ENCODE peak calls at places on chromosomes 5 and 9, in eight cellular contexts. B is breast epithelium, P is A549, V is body of pancreas, Y is upper lobe of left lung, G is transverse colon, J is thyroid gland, F is spleen. S is an unnamed sample.
A peak's percentile ranks its signal among the peaks of the same experiment; 100 is the strongest.

GRCh38 chr5:93715327-93715726 is 26.1 kb downstream of the POU5F2 start:
- DNase-seq in G (no peak), J (no peak), Y (no peak), V (no peak), B (no peak), F (no peak), P (no peak), S (no peak)

GRCh38 chr9:131590449-131590848 is 45.1 kb downstream of the PRRT1B start:
- DNase-seq in J (no peak), G (no peak), B (no peak), Y (peak; percentile 35), P (no peak), F (peak; percentile 72), V (no peak), S (no peak)

GRCh38 chr9:137030528-137030927 is 1.4 kb downstream of the FUT7 start:
- DNase-seq in B (no peak), F (peak; percentile 95), Y (no peak), P (no peak), J (peak; percentile 25), V (no peak), G (no peak), S (no peak)

GRCh38 chr5:84438456-84438855 is 53.8 kb upstream of the EDIL3 start:
- DNase-seq in Y (no peak), V (no peak), F (no peak), J (no peak), G (no peak), B (no peak), P (no peak), S (no peak)

GRCh38 chr5:178487911-178488310 is 102.3 kb downstream of the COL23A1 start:
- DNase-seq in P (no peak), F (no peak), V (no peak), Y (no peak), J (no peak), G (no peak), B (no peak), S (no peak)

GRCh38 chr5:124745367-124746251 is 830 bp downstream of the ZNF608 start:
- DNase-seq in Y (no peak), P (no peak), B (peak; percentile 35), V (no peak), J (no peak), F (no peak), G (no peak), S (no peak)

GRCh38 chr9:81492710-81493447 is 196.5 kb downstream of the TLE1 start:
- DNase-seq in B (no peak), V (no peak), J (no peak), F (no peak), G (no peak), P (peak; percentile 52), Y (no peak), S (no peak)

GRCh38 chr5:143896471-143896870 is 84.5 kb downstream of the HMHB1 start:
- DNase-seq in G (no peak), Y (no peak), V (no peak), J (no peak), F (no peak), B (no peak), P (no peak), S (no peak)

GRCh38 chr5:95786821-95787408 is 35.6 kb downstream of the GLRX start:
- DNase-seq in P (no peak), G (no peak), Y (no peak), B (no peak), V (no peak), J (no peak), F (no peak), S (no peak)

GRCh38 chr5:43348207-43348606 is 35.0 kb upstream of the HMGCS1 start:
- DNase-seq in Y (no peak), F (no peak), J (no peak), B (no peak), V (no peak), G (no peak), P (no peak), S (no peak)

GRCh38 chr5:43352131-43352530 is 38.9 kb upstream of the HMGCS1 start:
- DNase-seq in Y (no peak), B (no peak), F (no peak), P (no peak), J (no peak), G (no peak), V (no peak), S (no peak)

GRCh38 chr5:43352916-43353315 is 39.7 kb upstream of the HMGCS1 start:
- DNase-seq in F (no peak), V (no peak), B (no peak), G (no peak), P (no peak), Y (no peak), J (no peak), S (no peak)

GRCh38 chr5:43353668-43354067 is 40.5 kb upstream of the HMGCS1 start:
- DNase-seq in V (no peak), G (no peak), B (no peak), F (no peak), P (no peak), J (no peak), Y (no peak), S (no peak)

DNA sequence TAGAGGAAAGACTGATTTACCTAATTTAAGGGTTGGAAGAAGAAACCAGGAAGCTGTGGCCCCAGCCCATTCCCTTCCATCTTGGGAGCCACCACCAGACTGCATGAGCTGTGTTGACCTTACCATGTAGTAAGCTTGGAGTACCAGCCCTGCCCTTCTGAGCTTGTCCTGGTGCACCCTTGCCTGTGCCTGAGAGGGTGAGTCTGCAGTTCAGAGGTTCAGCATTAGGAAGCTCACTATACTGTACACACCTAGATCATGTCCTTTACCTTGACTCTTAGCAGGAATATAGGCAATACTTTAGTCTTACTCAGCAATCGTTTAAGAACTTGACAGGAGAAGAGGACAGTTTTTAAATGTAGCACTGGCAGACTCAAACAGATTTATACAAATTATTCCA is 35.8 kb upstream of the HMGCS1 start:
- DNase-seq in G (no peak), Y (no peak), B (no peak), P (no peak), J (no peak), V (no peak), F (no peak), S (no peak)
- TF ChIP-seq POLR2A in G (no peak), Y (no peak), B (no peak), P (no peak), J (no peak), V (no peak), F (no peak), S (no peak)

GRCh38 chr5:35640623-35641022 is 23.0 kb downstream of the SPEF2 start:
- DNase-seq in G (no peak), V (no peak), B (no peak), P (no peak), F (no peak), Y (no peak), J (no peak), S (no peak)

GRCh38 chr5:35647712-35648111 is 30.0 kb downstream of the SPEF2 start:
- DNase-seq in G (no peak), F (no peak), V (no peak), J (no peak), P (no peak), B (no peak), Y (no peak), S (no peak)

GRCh38 chr5:35647128-35647527 is 29.5 kb downstream of the SPEF2 start:
- DNase-seq in F (no peak), Y (no peak), B (no peak), P (no peak), V (no peak), J (no peak), G (no peak), S (no peak)

GRCh38 chr5:35644543-35644942 is 26.9 kb downstream of the SPEF2 start:
- DNase-seq in V (no peak), B (no peak), J (no peak), G (no peak), Y (no peak), P (peak; percentile 43), F (no peak), S (no peak)
- TF ChIP-seq CTCF in V (no peak), B (no peak), J (no peak), G (no peak), Y (no peak), P (no peak), F (no peak), S (no peak)

GRCh38 chr9:134326754-134327526 is 685 bp downstream of the RXRA start:
- DNase-seq in J (peak; percentile 49), Y (peak; percentile 89), P (peak; percentile 28), B (no peak), V (no peak), F (peak; percentile 87), G (no peak), S (no peak)

GRCh38 chr9:134328341-134328840 is 2.1 kb downstream of the RXRA start:
- DNase-seq in Y (no peak), P (no peak), G (peak; percentile 72), V (no peak), B (no peak), F (no peak), J (peak; percentile 61), S (no peak)

GRCh38 chr9:134328841-134329575 is 2.8 kb downstream of the RXRA start:
- DNase-seq in G (peak; percentile 71), P (no peak), Y (peak; percentile 87), J (peak; percentile 56), F (no peak), B (no peak), V (peak; percentile 64), S (peak; percentile 63)

GRCh38 chr9:134325813-134326753 is at the start of gene RXRA:
- DNase-seq in J (peak; percentile 90), V (peak; percentile 89), P (peak; percentile 85), F (peak; percentile 94), B (peak; percentile 70), Y (peak; percentile 97), G (peak; percentile 91), S (peak; percentile 95)

DNA sequence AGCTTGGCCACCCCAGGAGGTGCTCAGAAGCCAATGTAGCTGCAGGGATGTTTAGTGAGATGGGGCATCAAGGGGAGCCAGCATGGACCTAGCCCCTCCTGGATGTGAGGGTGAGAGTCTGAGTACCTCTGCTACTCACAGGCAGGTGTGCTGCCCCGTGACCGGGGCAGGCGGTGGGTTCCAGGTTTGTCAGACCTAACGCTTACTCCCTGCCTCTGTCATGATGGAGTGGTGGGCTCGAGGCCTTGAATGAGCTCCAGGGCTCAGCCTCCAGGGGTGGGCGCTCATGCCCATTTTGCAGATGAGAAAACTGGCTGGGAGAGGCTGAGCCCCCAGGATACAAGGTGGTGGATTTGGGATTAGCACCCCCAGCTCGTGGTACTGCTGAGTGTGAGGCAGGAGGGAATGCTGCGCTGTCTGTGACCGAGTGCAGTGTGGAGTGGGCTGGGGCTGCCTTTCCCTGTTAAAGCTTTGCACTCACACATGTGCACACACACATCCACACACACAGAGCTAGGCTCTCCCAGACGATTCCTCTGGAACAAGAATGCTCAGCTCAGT is 1.5 kb downstream of the RXRA start:
- DNase-seq in F (no peak), J (peak; percentile 28), V (no peak), G (no peak), P (no peak), Y (peak; percentile 62), B (no peak), S (no peak)
- H3K4me3 ChIP-seq in F (peak overlapping the region; percentile 82), J (peak overlapping the region; percentile 46), V (peak overlapping the region; percentile 74), G (peak overlapping the region; percentile 84), P (peak overlapping the region; percentile 93), Y (peak overlapping the region; percentile 85), B (peak overlapping the region; percentile 61), S (peak overlapping the region; percentile 62)

DNA sequence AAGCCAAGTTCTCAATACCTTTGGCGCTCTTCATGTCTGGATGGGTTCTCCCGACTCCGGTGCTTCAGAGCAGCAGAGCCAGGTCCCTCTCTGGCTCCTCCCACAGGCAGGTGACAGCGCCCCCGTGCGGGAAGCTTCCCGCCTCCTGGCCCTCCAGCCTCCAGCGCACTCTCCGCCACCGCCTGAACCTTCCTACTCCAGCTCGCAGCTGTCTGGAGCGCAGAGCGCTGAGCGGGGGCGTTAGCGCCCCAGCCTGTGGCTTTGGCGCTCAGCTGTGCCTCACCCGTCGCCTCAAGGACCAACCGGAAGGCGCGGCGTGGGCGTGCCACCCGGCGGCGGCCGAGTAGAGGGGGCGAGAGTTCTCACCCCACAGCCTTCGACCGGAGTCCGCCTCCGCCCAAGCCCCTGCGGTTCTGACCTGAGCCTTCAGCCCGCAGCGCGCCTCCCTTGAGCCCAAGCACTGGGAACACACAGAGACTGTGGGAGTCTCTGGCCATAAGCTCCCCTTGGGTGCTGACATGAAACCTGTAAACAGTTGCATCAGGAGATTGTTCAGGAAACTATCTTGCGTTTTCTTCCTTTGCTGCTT is at the start of gene SLCO4C1:
- DNase-seq in V (peak; percentile 89), P (peak; percentile 78), Y (peak; percentile 94), B (peak; percentile 55), G (peak; percentile 89), J (peak; percentile 72), F (peak; percentile 96), S (peak; percentile 18)
- TF ChIP-seq POLR2A in V (peak; percentile 47), P (no peak), Y (no peak), B (no peak), G (no peak), J (peak; percentile 23), F (no peak), S (no peak)

S was measured in lower leg skin.